ENCODE peak calls at places on chromosomes 3 and 15, in ten cellular contexts. R, N, J, B, T, F, P, H, M and Y are unnamed samples.

GRCh38 chr3:128398586-128398985 is 68.1 kb downstream of the DNAJB8 start:
- DNase-seq in R (no peak), N (peak; percentile 80), J (no peak), B (no peak), T (no peak), F (no peak), P (no peak), H (no peak), M (peak; percentile 74), Y (no peak)

GRCh38 chr3:66153961-66154923 is 66.6 kb upstream of the SLC25A26 start:
- DNase-seq in R (no peak), N (peak; percentile 37), J (no peak), B (no peak), T (no peak), F (no peak), P (no peak), H (no peak), M (peak; percentile 52), Y (no peak)

GRCh38 chr3:47227678-47228077 is 54.9 kb downstream of the KIF9 start:
- DNase-seq in R (no peak), N (no peak), J (no peak), B (peak; percentile 49), T (no peak), F (no peak), P (no peak), H (no peak), M (no peak), Y (no peak)

GRCh38 chr3:32297366-32297765 is 58.9 kb downstream of the CMTM8 start:
- DNase-seq in R (no peak), N (no peak), J (no peak), B (no peak), T (no peak), F (no peak), P (no peak), H (no peak), M (no peak), Y (peak; percentile 51)

GRCh38 chr3:33980252-33980651 is 181.8 kb downstream of the PDCD6IP start:
- DNase-seq in R (no peak), N (peak; percentile 51), J (peak; percentile 50), B (no peak), T (peak; percentile 66), F (peak; percentile 50), P (no peak), H (peak; percentile 8), M (peak; percentile 60), Y (no peak)

GRCh38 chr15:101827257-101827656 is 15.3 kb downstream of the OR4F15 start:
- DNase-seq in R (no peak), N (no peak), J (no peak), B (no peak), T (no peak), F (no peak), P (no peak), H (no peak), M (no peak), Y (no peak)

GRCh38 chr3:126014252-126014651 is 45.3 kb downstream of the ROPN1B start:
- DNase-seq in R (no peak), N (no peak), J (no peak), B (no peak), T (no peak), F (no peak), P (no peak), H (no peak), M (no peak), Y (no peak)

GRCh38 chr3:31880020-31880419 is 101.0 kb downstream of the OSBPL10 start:
- DNase-seq in R (no peak), N (no peak), J (no peak), B (peak; percentile 70), T (peak; percentile 11), F (no peak), P (no peak), H (no peak), M (no peak), Y (peak; percentile 47)

GRCh38 chr3:18758047-18758704 is 333.0 kb upstream of the SATB1 start:
- DNase-seq in R (no peak), N (peak; percentile 80), J (no peak), B (no peak), T (peak; percentile 47), F (peak; percentile 20), P (peak; percentile 73), H (peak; percentile 63), M (peak; percentile 59), Y (no peak)

GRCh38 chr3:24145481-24145880 is 200.4 kb downstream of the NR1D2 start:
- DNase-seq in R (no peak), N (no peak), J (no peak), B (no peak), T (no peak), F (no peak), P (no peak), H (no peak), M (no peak), Y (no peak)

GRCh38 chr3:57100046-57100695 is 39.7 kb downstream of the SPATA12 start:
- DNase-seq in R (peak; percentile 6), N (peak; percentile 81), J (peak; percentile 56), B (no peak), T (peak; percentile 66), F (peak; percentile 53), P (peak; percentile 83), H (peak; percentile 61), M (peak; percentile 90), Y (no peak)

GRCh38 chr3:44020178-44020577 is 221.5 kb upstream of the TOPAZ1 start:
- DNase-seq in R (no peak), N (no peak), J (no peak), B (no peak), T (no peak), F (no peak), P (no peak), H (no peak), M (no peak), Y (no peak)
- H3K27me3 ChIP-seq in R (peaks cover 12% of the 10 kb centered on the region), N (peaks cover 19% of the 10 kb centered on the region), J (peaks cover 5% of the 10 kb centered on the region), B (peaks cover 44% of the 10 kb centered on the region), T (peaks cover 42% of the 10 kb centered on the region), F (peaks cover 2% of the 10 kb centered on the region), P (peaks cover 18% of the 10 kb centered on the region), H (peaks cover 3% of the 10 kb centered on the region), M (peaks cover 63% of the 10 kb centered on the region), Y (no peaks in the 10 kb centered on the region)

GRCh38 chr15:51356983-51357382 is 15.5 kb downstream of the GLDN start:
- DNase-seq in R (no peak), N (no peak), J (no peak), B (no peak), T (no peak), F (no peak), P (no peak), H (no peak), M (no peak), Y (no peak)
- H3K4me3 ChIP-seq in R (no peak overlapping the region), N (no peak overlapping the region), J (no peak overlapping the region), B (no peak overlapping the region), T (no peak overlapping the region), F (no peak overlapping the region), P (no peak overlapping the region), H (no peak overlapping the region), M (no peak overlapping the region), Y (no peak overlapping the region)

DNA sequence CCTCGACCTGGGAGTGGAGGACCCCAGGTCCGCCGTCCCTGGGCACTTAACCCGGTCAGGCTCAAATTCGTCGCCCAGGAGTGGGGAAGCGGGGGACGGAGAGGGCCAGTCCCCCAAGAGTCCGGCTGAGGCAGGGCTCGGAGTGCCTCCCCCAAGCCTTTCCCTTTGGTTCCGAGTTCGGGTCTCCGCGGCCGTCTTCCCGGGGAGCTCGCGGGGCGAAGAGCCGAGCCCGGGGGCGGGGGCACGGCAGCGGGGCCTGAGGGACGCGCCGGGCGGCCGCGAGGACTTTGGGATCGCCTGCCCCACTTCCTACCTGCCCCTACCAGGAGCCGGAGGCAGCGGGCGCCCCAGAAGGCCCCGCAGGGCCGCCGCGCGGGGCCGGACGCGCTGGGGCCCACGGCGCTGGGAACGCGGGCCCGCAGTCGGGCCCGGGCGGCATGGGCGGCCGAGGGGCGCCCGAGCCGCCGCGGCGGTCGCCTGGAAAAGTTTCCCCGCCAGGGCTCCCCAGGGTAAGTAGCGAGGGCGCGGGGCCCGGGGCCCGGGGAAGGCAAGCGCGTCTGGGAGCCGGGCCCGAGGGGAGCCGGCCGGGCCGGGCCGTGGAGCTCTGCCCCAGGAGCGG is 2.8 kb downstream of the FURIN start:
- DNase-seq in R (no peak), N (peak; percentile 54), J (no peak), B (no peak), T (no peak), F (no peak), P (peak; percentile 47), H (no peak), M (peak; percentile 81), Y (no peak)
- H3K4me1 ChIP-seq in R (peaks cover 74% of the 10 kb centered on the region), N (peaks cover 41% of the 10 kb centered on the region), J (peaks cover 69% of the 10 kb centered on the region), B (peaks cover 67% of the 10 kb centered on the region), T (peaks cover 76% of the 10 kb centered on the region), F (peaks cover 71% of the 10 kb centered on the region), P (peaks cover 40% of the 10 kb centered on the region), H (peaks cover 54% of the 10 kb centered on the region), M (peaks cover 45% of the 10 kb centered on the region), Y (peaks cover 8% of the 10 kb centered on the region)

GRCh38 chr3:184391266-184391665 is 11.4 kb downstream of the CHRD start:
- DNase-seq in R (no peak), N (no peak), J (no peak), B (no peak), T (no peak), F (no peak), P (no peak), H (no peak), M (no peak), Y (no peak)
- H3K27me3 ChIP-seq in R (no peaks in the 10 kb centered on the region), N (no peaks in the 10 kb centered on the region), J (no peaks in the 10 kb centered on the region), B (peaks cover 6% of the 10 kb centered on the region), T (peaks cover 4% of the 10 kb centered on the region), F (no peaks in the 10 kb centered on the region), P (no peaks in the 10 kb centered on the region), H (no peaks in the 10 kb centered on the region), M (no peaks in the 10 kb centered on the region), Y (no peaks in the 10 kb centered on the region)

GRCh38 chr3:111362286-111363009 is 179.5 kb upstream of the CD96 start:
- DNase-seq in R (no peak), N (no peak), J (no peak), B (no peak), T (no peak), F (no peak), P (no peak), H (no peak), M (no peak), Y (no peak)
- H3K4me3 ChIP-seq in R (no peak overlapping the region), N (no peak overlapping the region), J (no peak overlapping the region), B (no peak overlapping the region), T (no peak overlapping the region), F (no peak overlapping the region), P (no peak overlapping the region), H (no peak overlapping the region), M (no peak overlapping the region), Y (no peak overlapping the region)

DNA sequence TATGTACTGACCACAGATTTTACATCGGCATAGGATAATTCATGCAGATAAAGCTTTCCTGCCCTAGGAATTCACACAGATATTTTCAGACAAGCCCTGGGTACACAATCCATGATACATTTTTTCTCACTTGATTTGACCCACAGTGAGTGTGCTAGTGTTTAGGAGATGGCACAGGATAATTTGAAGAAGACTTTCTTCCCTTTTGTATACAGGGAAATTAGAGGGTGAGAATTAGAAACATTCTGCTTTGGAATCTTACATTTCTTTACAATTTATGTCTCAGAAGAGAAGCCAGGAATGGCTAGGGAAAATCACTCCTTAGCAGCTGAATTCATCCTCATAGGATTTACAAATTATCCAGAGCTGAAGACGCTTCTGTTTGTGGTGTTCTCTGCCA is at the start of gene OR5K4:
- DNase-seq in R (no peak), N (no peak), J (no peak), B (no peak), T (no peak), F (no peak), P (no peak), H (no peak), M (no peak), Y (no peak)
- H3K4me1 ChIP-seq in R (no peaks in the 10 kb centered on the region), N (no peaks in the 10 kb centered on the region), J (no peaks in the 10 kb centered on the region), B (no peaks in the 10 kb centered on the region), T (no peaks in the 10 kb centered on the region), F (no peaks in the 10 kb centered on the region), P (no peaks in the 10 kb centered on the region), H (no peaks in the 10 kb centered on the region), M (no peaks in the 10 kb centered on the region), Y (no peaks in the 10 kb centered on the region)